ENCODE peak calls at places on chromosome 11, in seven cellular contexts. One of them, this sample, is unnamed.

GRCh38 chr11:128341280-128341679 is 246.1 kb downstream of the ETS1 start:
- DNase-seq in PC-9: no peak
- DNase-seq in skeletal muscle cell: no peak
- DNase-seq in NCI-H146: no peak
- DNase-seq in endodermal cell: no peak
- DNase-seq in uterus: no peak
- DNase-seq in stimulated activated CD4-positive, alpha-beta T cell treated with anti-CD3 and anti-CD28 coated beads, Interleukin-2, amount 100 ng/mL, for 48 hours: no peak
- DNase-seq in this sample: no peak

GRCh38 chr11:34168642-34169051 is 63.2 kb downstream of the NAT10 start:
- DNase-seq in PC-9: no peak
- DNase-seq in stimulated activated CD4-positive, alpha-beta T cell treated with anti-CD3 and anti-CD28 coated beads, Interleukin-2, amount 100 ng/mL, for 48 hours: no peak
- DNase-seq in NCI-H146: no peak
- DNase-seq in endodermal cell: no peak
- DNase-seq in skeletal muscle cell: no peak
- DNase-seq in uterus: peak; percentile 56
- DNase-seq in this sample: no peak

GRCh38 chr11:21268036-21268435 is 598.6 kb downstream of the NELL1 start:
- DNase-seq in stimulated activated CD4-positive, alpha-beta T cell treated with anti-CD3 and anti-CD28 coated beads, Interleukin-2, amount 100 ng/mL, for 48 hours: no peak
- DNase-seq in endodermal cell: no peak
- DNase-seq in NCI-H146: no peak
- DNase-seq in skeletal muscle cell: no peak
- DNase-seq in uterus: no peak
- DNase-seq in PC-9: no peak
- DNase-seq in this sample: no peak

GRCh38 chr11:3340025-3340424 is 38.9 kb downstream of the ZNF195 start:
- DNase-seq in NCI-H146: no peak
- DNase-seq in uterus: no peak
- DNase-seq in endodermal cell: no peak
- DNase-seq in skeletal muscle cell: peak; percentile 26
- DNase-seq in PC-9: peak; percentile 53
- DNase-seq in stimulated activated CD4-positive, alpha-beta T cell treated with anti-CD3 and anti-CD28 coated beads, Interleukin-2, amount 100 ng/mL, for 48 hours: no peak
- DNase-seq in this sample: no peak

GRCh38 chr11:62710001-62710345 is 2.5 kb downstream of the GNG3 start:
- DNase-seq in stimulated activated CD4-positive, alpha-beta T cell treated with anti-CD3 and anti-CD28 coated beads, Interleukin-2, amount 100 ng/mL, for 48 hours: no peak
- DNase-seq in NCI-H146: no peak
- DNase-seq in PC-9: no peak
- DNase-seq in uterus: no peak
- DNase-seq in endodermal cell: no peak
- DNase-seq in skeletal muscle cell: no peak
- DNase-seq in this sample: no peak

GRCh38 chr11:101279728-101280127 is 150.1 kb upstream of the PGR start:
- DNase-seq in endodermal cell: no peak
- DNase-seq in uterus: no peak
- DNase-seq in skeletal muscle cell: no peak
- DNase-seq in NCI-H146: no peak
- DNase-seq in stimulated activated CD4-positive, alpha-beta T cell treated with anti-CD3 and anti-CD28 coated beads, Interleukin-2, amount 100 ng/mL, for 48 hours: no peak
- DNase-seq in PC-9: no peak
- DNase-seq in this sample: no peak

GRCh38 chr11:110907629-110908028 is 195.4 kb upstream of the ARHGAP20 start:
- DNase-seq in endodermal cell: no peak
- DNase-seq in skeletal muscle cell: peak; percentile 95
- DNase-seq in uterus: no peak
- DNase-seq in NCI-H146: no peak
- DNase-seq in stimulated activated CD4-positive, alpha-beta T cell treated with anti-CD3 and anti-CD28 coated beads, Interleukin-2, amount 100 ng/mL, for 48 hours: no peak
- DNase-seq in PC-9: peak; percentile 97
- DNase-seq in this sample: no peak

GRCh38 chr11:118939948-118940598 is 14.3 kb upstream of the BCL9L start:
- DNase-seq in skeletal muscle cell: no peak
- DNase-seq in PC-9: peak; percentile 19
- DNase-seq in NCI-H146: no peak
- DNase-seq in stimulated activated CD4-positive, alpha-beta T cell treated with anti-CD3 and anti-CD28 coated beads, Interleukin-2, amount 100 ng/mL, for 48 hours: no peak
- DNase-seq in endodermal cell: peak; percentile 81
- DNase-seq in uterus: no peak
- DNase-seq in this sample: peak; percentile 80

GRCh38 chr11:30983810-30984441 is 385.6 kb downstream of the DCDC1 start:
- DNase-seq in NCI-H146: peak; percentile 44
- DNase-seq in stimulated activated CD4-positive, alpha-beta T cell treated with anti-CD3 and anti-CD28 coated beads, Interleukin-2, amount 100 ng/mL, for 48 hours: no peak
- DNase-seq in skeletal muscle cell: no peak
- DNase-seq in uterus: no peak
- DNase-seq in endodermal cell: no peak
- DNase-seq in PC-9: no peak
- DNase-seq in this sample: no peak

GRCh38 chr11:63444181-63444580 is 46.8 kb downstream of the PLAAT5 start:
- DNase-seq in PC-9: no peak
- DNase-seq in endodermal cell: no peak
- DNase-seq in skeletal muscle cell: no peak
- DNase-seq in stimulated activated CD4-positive, alpha-beta T cell treated with anti-CD3 and anti-CD28 coated beads, Interleukin-2, amount 100 ng/mL, for 48 hours: no peak
- DNase-seq in uterus: no peak
- DNase-seq in NCI-H146: no peak
- DNase-seq in this sample: no peak

GRCh38 chr11:112961146-112961668 is at the start of gene NCAM1:
- DNase-seq in PC-9: peak; percentile 66
- DNase-seq in uterus: peak; percentile 87
- DNase-seq in NCI-H146: peak; percentile 96
- DNase-seq in skeletal muscle cell: peak; percentile 81
- DNase-seq in endodermal cell: peak; percentile 98
- DNase-seq in stimulated activated CD4-positive, alpha-beta T cell treated with anti-CD3 and anti-CD28 coated beads, Interleukin-2, amount 100 ng/mL, for 48 hours: peak; percentile 13
- DNase-seq in this sample: peak; percentile 91

GRCh38 chr11:27672836-27673464 is 27.3 kb downstream of the BDNF start:
- DNase-seq in uterus: no peak
- DNase-seq in skeletal muscle cell: no peak
- DNase-seq in PC-9: peak; percentile 57
- DNase-seq in NCI-H146: no peak
- DNase-seq in endodermal cell: no peak
- DNase-seq in stimulated activated CD4-positive, alpha-beta T cell treated with anti-CD3 and anti-CD28 coated beads, Interleukin-2, amount 100 ng/mL, for 48 hours: no peak
- DNase-seq in this sample: no peak

GRCh38 chr11:126423743-126424142 is 68.3 kb downstream of the ST3GAL4 start:
- DNase-seq in PC-9: no peak
- DNase-seq in skeletal muscle cell: no peak
- DNase-seq in endodermal cell: no peak
- DNase-seq in NCI-H146: no peak
- DNase-seq in uterus: no peak
- DNase-seq in stimulated activated CD4-positive, alpha-beta T cell treated with anti-CD3 and anti-CD28 coated beads, Interleukin-2, amount 100 ng/mL, for 48 hours: no peak
- DNase-seq in this sample: no peak